ENCODE peak calls at places on chromosomes 11 and 22, in eight cellular contexts. R is H1, B is ovary, K is K562, V is sigmoid colon, H is tibial nerve, N is HepG2, Q is stomach. I is an unnamed sample.

GRCh38 chr11:122126024-122126678 is 10.1 kb upstream of the BLID start:
- DNase-seq in R (no peak), B (no peak), K (no peak), V (no peak), H (no peak), N (no peak), Q (no peak), I (no peak)

GRCh38 chr11:12704049-12704448 is 29.8 kb downstream of the TEAD1 start:
- DNase-seq in R (no peak), B (no peak), K (no peak), V (no peak), H (no peak), N (no peak), Q (no peak), I (no peak)

GRCh38 chr11:2761131-2762030 is 61.6 kb upstream of the KCNQ1OT1 start:
- DNase-seq in R (no peak), B (peak), K (no peak), V (peak), H (no peak), N (no peak), Q (peak), I (no peak)

GRCh38 chr11:64642876-64643257 is 51.8 kb downstream of the SLC22A12 start:
- DNase-seq in R (no peak), B (no peak), K (no peak), V (no peak), H (no peak), N (no peak), Q (no peak), I (no peak)

GRCh38 chr11:116461789-116462188 is 311.0 kb downstream of the BUD13 start:
- DNase-seq in R (no peak), B (no peak), K (no peak), V (no peak), H (no peak), N (no peak), Q (no peak), I (no peak)

GRCh38 chr22:46012182-46012880 is 35.4 kb upstream of the WNT7B start:
- DNase-seq in R (no peak), B (peak), K (no peak), V (peak), H (no peak), N (no peak), Q (no peak), I (no peak)

GRCh38 chr22:45263790-45264269 is 20.9 kb upstream of the UPK3A start:
- DNase-seq in R (no peak), B (peak), K (peak), V (peak), H (peak), N (peak), Q (peak), I (peak)

GRCh38 chr11:63612181-63612580 is 2.1 kb downstream of the PLAAT3 start:
- DNase-seq in R (no peak), B (no peak), K (no peak), V (no peak), H (no peak), N (no peak), Q (no peak), I (no peak)

GRCh38 chr11:112157274-112157766 is 6.6 kb downstream of the IL18 start:
- DNase-seq in R (no peak), B (no peak), K (no peak), V (no peak), H (peak), N (peak), Q (no peak), I (peak)

GRCh38 chr11:60766547-60766946 is 9.9 kb downstream of the MS4A15 start:
- DNase-seq in R (no peak), B (no peak), K (no peak), V (no peak), H (no peak), N (no peak), Q (no peak), I (no peak)

GRCh38 chr11:72750556-72751292 is 1.5 kb downstream of the ARAP1 start:
- DNase-seq in R (no peak), B (no peak), K (peak), V (no peak), H (no peak), N (no peak), Q (no peak), I (no peak)

GRCh38 chr11:118909619-118910308 is 16.0 kb downstream of the BCL9L start:
- DNase-seq in R (no peak), B (no peak), K (no peak), V (no peak), H (no peak), N (no peak), Q (no peak), I (no peak)

GRCh38 chr11:45155058-45155551 is 8.7 kb downstream of the PRDM11 start:
- DNase-seq in R (no peak), B (peak), K (no peak), V (peak), H (no peak), N (no peak), Q (peak), I (no peak)

GRCh38 chr22:42951093-42951710 is 63.7 kb downstream of the PACSIN2 start:
- DNase-seq in R (no peak), B (no peak), K (no peak), V (no peak), H (no peak), N (no peak), Q (no peak), I (no peak)

GRCh38 chr11:65814131-65814959 is 19.4 kb upstream of the SNX32 start:
- DNase-seq in R (no peak), B (no peak), K (no peak), V (no peak), H (no peak), N (no peak), Q (peak), I (no peak)

GRCh38 chr11:76419896-76420295 is 24.9 kb upstream of the EMSY start:
- DNase-seq in R (no peak), B (no peak), K (peak), V (no peak), H (no peak), N (peak), Q (no peak), I (peak)
- TF ChIP-seq EP300 in R (no peak), B (no peak), K (no peak), V (no peak), H (no peak), N (no peak), Q (no peak), I (no peak)

GRCh38 chr11:15170170-15170569 is 55.4 kb downstream of the INSC start:
- DNase-seq in R (no peak), B (no peak), K (no peak), V (no peak), H (no peak), N (peak), Q (no peak), I (no peak)
- TF ChIP-seq EP300 in R (no peak), B (no peak), K (no peak), V (no peak), H (no peak), N (no peak), Q (no peak), I (no peak)

GRCh38 chr11:75577198-75577597 is 15.1 kb downstream of the SERPINH1 start:
- DNase-seq in R (no peak), B (no peak), K (peak), V (no peak), H (peak), N (no peak), Q (peak), I (peak)
- TF ChIP-seq EP300 in R (no peak), B (no peak), K (no peak), V (no peak), H (no peak), N (no peak), Q (no peak), I (no peak)

GRCh38 chr11:78978831-78979230 is 404.2 kb upstream of the NARS2 start:
- DNase-seq in R (no peak), B (no peak), K (no peak), V (no peak), H (no peak), N (no peak), Q (no peak), I (no peak)

GRCh38 chr11:78986305-78986704 is 411.6 kb upstream of the NARS2 start:
- DNase-seq in R (no peak), B (no peak), K (no peak), V (no peak), H (no peak), N (no peak), Q (no peak), I (no peak)

GRCh38 chr11:78981153-78981552 is 406.5 kb upstream of the NARS2 start:
- DNase-seq in R (no peak), B (no peak), K (no peak), V (no peak), H (no peak), N (no peak), Q (no peak), I (no peak)

GRCh38 chr11:78985654-78986053 is 411.0 kb upstream of the NARS2 start:
- DNase-seq in R (no peak), B (no peak), K (no peak), V (no peak), H (no peak), N (no peak), Q (no peak), I (no peak)

DNA sequence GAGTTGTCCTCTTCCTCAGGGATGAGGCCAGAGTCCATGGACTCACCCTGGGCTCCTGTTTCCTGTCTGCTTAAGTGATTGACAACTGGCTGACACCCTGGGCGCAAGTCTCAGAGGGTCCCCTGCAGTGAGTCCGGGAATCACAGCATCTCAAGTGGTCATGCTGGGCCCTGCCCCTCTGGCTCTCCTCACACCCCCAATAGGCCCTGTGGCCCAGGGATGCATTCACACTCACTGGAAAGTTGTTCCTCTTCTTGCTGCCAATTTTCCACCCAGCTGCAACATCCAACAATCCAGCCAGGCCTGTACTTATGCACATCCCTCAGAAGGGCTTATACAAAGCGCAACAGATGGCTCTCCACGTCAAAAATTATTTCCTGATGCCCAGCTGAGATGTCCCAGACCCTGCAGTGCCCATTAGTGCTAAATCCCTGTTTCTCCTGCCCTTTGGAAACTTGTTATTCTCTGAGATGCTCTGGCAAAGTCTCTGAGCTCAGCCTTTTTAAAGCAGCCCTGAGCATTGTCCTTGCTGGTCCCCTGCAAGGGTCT is 407.8 kb upstream of the NARS2 start:
- DNase-seq in R (no peak), B (no peak), K (no peak), V (no peak), H (no peak), N (no peak), Q (no peak), I (no peak)
- TF ChIP-seq EP300 in R (no peak), B (no peak), K (no peak), V (no peak), H (no peak), N (no peak), Q (no peak), I (no peak)

I was measured in A549.